ENCODE peak calls at places on chromosome 11, in five cellular contexts. Y is stimulated activated CD8-positive, alpha-beta memory T cell treated with anti-CD3 and anti-CD28 coated beads, Interleukin-4, amount 100 ng/mL, for 4 hours; A is germinal center; V is Calu3; O is stimulated activated CD4-positive, alpha-beta T cell treated with anti-CD3 and anti-CD28 coated beads, Interleukin-12 subunit alpha, Interleukin-12 subunit beta, amount 100 ng/mL, for 48 hours. R is an unnamed sample.

GRCh38 chr11:70212227-70212811 is 9.2 kb downstream of the FADD start:
- DNase-seq in A (no peak), V (peak; percentile 37), O (no peak), Y (no peak), R (peak; percentile 25)

GRCh38 chr11:45748801-45749200 is 56.1 kb upstream of the SLC35C1 start:
- DNase-seq in A (no peak), V (no peak), O (no peak), Y (no peak), R (no peak)

GRCh38 chr11:43834291-43834690 is 46.3 kb upstream of the ALKBH3 start:
- DNase-seq in A (no peak), O (no peak), V (no peak), Y (no peak), R (no peak)

GRCh38 chr11:72643547-72643946 is 30.7 kb downstream of the PDE2A start:
- DNase-seq in V (peak; percentile 79), A (no peak), O (no peak), Y (no peak), R (no peak)

GRCh38 chr11:31818874-31819331 is 7.8 kb upstream of the PAX6 start:
- DNase-seq in A (no peak), Y (no peak), O (no peak), V (no peak), R (no peak)

GRCh38 chr11:107675902-107676301 is 36.0 kb downstream of the SLN start:
- DNase-seq in O (no peak), A (no peak), V (no peak), Y (no peak), R (no peak)

GRCh38 chr11:64339754-64340408 is at the start of gene CCDC88B:
- DNase-seq in A (peak; percentile 94), Y (peak; percentile 82), O (peak; percentile 76), V (no peak), R (peak; percentile 91)

GRCh38 chr11:110148775-110149744 is 55.9 kb downstream of the ZC3H12C start:
- DNase-seq in V (no peak), O (no peak), Y (no peak), A (peak; percentile 4), R (no peak)

GRCh38 chr11:47861762-47862161 is 13.6 kb upstream of the NUP160 start:
- DNase-seq in A (no peak), V (no peak), Y (no peak), O (no peak), R (no peak)

GRCh38 chr11:124644426-124645280 is 22.0 kb downstream of the TBRG1 start:
- DNase-seq in A (peak; percentile 40), Y (no peak), V (peak; percentile 37), O (no peak), R (peak; percentile 20)